ENCODE peak calls at places on chromosomes 2 and 18, in six cellular contexts. X, O, G, U, E and B are unnamed samples.

GRCh38 chr2:237096201-237096600 is 10.5 kb downstream of the COPS8 start:
- DNase-seq in X (no peak), O (no peak), G (peak), U (no peak), E (no peak), B (no peak)

GRCh38 chr18:2223859-2224258 is 347.4 kb downstream of the METTL4 start:
- DNase-seq in X (peak), O (no peak), G (peak), U (peak), E (no peak), B (no peak)

GRCh38 chr2:239540174-239540573 is 139.4 kb upstream of the HDAC4 start:
- DNase-seq in X (no peak), O (no peak), G (no peak), U (no peak), E (no peak), B (no peak)

GRCh38 chr18:50090370-50091312 is 104.3 kb downstream of the MYO5B start:
- DNase-seq in X (no peak), O (no peak), G (no peak), U (no peak), E (no peak), B (no peak)

GRCh38 chr18:75475228-75475627 is 47.7 kb upstream of the SMIM21 start:
- DNase-seq in X (peak), O (peak), G (peak), U (peak), E (no peak), B (no peak)

GRCh38 chr2:20759487-20759886 is 63.4 kb downstream of the LDAH start:
- DNase-seq in X (no peak), O (no peak), G (no peak), U (no peak), E (no peak), B (no peak)

GRCh38 chr2:26623541-26624497 is 17.3 kb downstream of the CIB4 start:
- DNase-seq in X (no peak), O (no peak), G (peak), U (no peak), E (peak), B (no peak)

GRCh38 chr18:4283746-4284291 is 171.3 kb downstream of the DLGAP1 start:
- DNase-seq in X (no peak), O (no peak), G (no peak), U (no peak), E (no peak), B (no peak)

GRCh38 chr18:3688682-3689081 is 238.7 kb downstream of the TGIF1 start:
- DNase-seq in X (peak), O (no peak), G (peak), U (peak), E (no peak), B (no peak)

GRCh38 chr2:238100049-238100820 is at the start of gene ESPNL:
- DNase-seq in X (no peak), O (no peak), G (no peak), U (peak), E (peak), B (no peak)

GRCh38 chr2:100264121-100264520 is 58.2 kb downstream of the LONRF2 start:
- DNase-seq in X (no peak), O (no peak), G (no peak), U (no peak), E (no peak), B (no peak)

GRCh38 chr2:45849491-45850283 is 198.2 kb downstream of the PRKCE start:
- DNase-seq in X (peak), O (no peak), G (peak), U (peak), E (no peak), B (no peak)

GRCh38 chr2:1645761-1646476 is 98.4 kb downstream of the PXDN start:
- DNase-seq in X (no peak), O (no peak), G (peak), U (peak), E (no peak), B (no peak)

GRCh38 chr18:37297106-37297505 is 268.5 kb downstream of the CELF4 start:
- DNase-seq in X (no peak), O (no peak), G (no peak), U (no peak), E (no peak), B (no peak)

GRCh38 chr2:168064011-168064998 is 183.1 kb downstream of the STK39 start:
- DNase-seq in X (no peak), O (no peak), G (no peak), U (peak), E (no peak), B (no peak)

GRCh38 chr2:168642873-168643272 is 159.6 kb upstream of the NOSTRIN start:
- DNase-seq in X (no peak), O (no peak), G (no peak), U (no peak), E (no peak), B (no peak)

GRCh38 chr2:24153478-24153877 is 21.4 kb upstream of the FAM228A start:
- DNase-seq in X (no peak), O (no peak), G (no peak), U (no peak), E (no peak), B (no peak)

GRCh38 chr2:233023007-233023760 is 9.3 kb upstream of the NEU2 start:
- DNase-seq in X (no peak), O (no peak), G (no peak), U (no peak), E (no peak), B (no peak)

GRCh38 chr18:30632058-30632718 is 410.4 kb downstream of the DSC3 start:
- DNase-seq in X (no peak), O (no peak), G (no peak), U (no peak), E (no peak), B (no peak)

GRCh38 chr2:186691900-186692299 is 2.0 kb upstream of the FAM171B start:
- DNase-seq in X (no peak), O (no peak), G (no peak), U (no peak), E (no peak), B (no peak)

GRCh38 chr2:43559391-43560230 is 36.2 kb downstream of the THADA start:
- DNase-seq in X (no peak), O (no peak), G (no peak), U (no peak), E (no peak), B (peak)

GRCh38 chr18:10168477-10168876 is 254.7 kb downstream of the VAPA start:
- DNase-seq in X (no peak), O (no peak), G (no peak), U (no peak), E (no peak), B (no peak)

GRCh38 chr2:64201086-64201627 is 56.9 kb upstream of the PELI1 start:
- DNase-seq in X (peak), O (no peak), G (no peak), U (no peak), E (no peak), B (no peak)

GRCh38 chr2:238875531-238876231 is 27.8 kb downstream of the TWIST2 start:
- DNase-seq in X (peak), O (no peak), G (no peak), U (no peak), E (no peak), B (no peak)

GRCh38 chr2:140011287-140011686 is 1231.1 kb upstream of the NXPH2 start:
- DNase-seq in X (no peak), O (no peak), G (no peak), U (no peak), E (no peak), B (no peak)

GRCh38 chr2:214808961-214809750 is at the start of gene BARD1:
- DNase-seq in X (peak), O (peak), G (peak), U (peak), E (peak), B (peak)

GRCh38 chr2:149290662-149291061 is 39.7 kb upstream of the LYPD6 start:
- DNase-seq in X (no peak), O (no peak), G (no peak), U (no peak), E (no peak), B (no peak)

GRCh38 chr2:64325477-64325851 is 128.5 kb upstream of the LGALSL start:
- DNase-seq in X (peak), O (no peak), G (no peak), U (peak), E (no peak), B (peak)

GRCh38 chr18:10006261-10006903 is 92.6 kb downstream of the VAPA start:
- DNase-seq in X (peak), O (no peak), G (peak), U (no peak), E (no peak), B (peak)

GRCh38 chr2:66789741-66790140 is 354.8 kb downstream of the MEIS1 start:
- DNase-seq in X (peak), O (no peak), G (no peak), U (peak), E (no peak), B (no peak)

GRCh38 chr2:10620481-10620880 is 69.3 kb downstream of the NOL10 start:
- DNase-seq in X (peak), O (no peak), G (peak), U (peak), E (no peak), B (no peak)

GRCh38 chr2:48218169-48218568 is 311.8 kb upstream of the STON1 start:
- DNase-seq in X (no peak), O (no peak), G (peak), U (no peak), E (no peak), B (no peak)

GRCh38 chr2:62277688-62278087 is 81.8 kb downstream of the B3GNT2 start:
- DNase-seq in X (no peak), O (no peak), G (no peak), U (no peak), E (no peak), B (no peak)

GRCh38 chr2:202671317-202672035 is 36.7 kb downstream of the FAM117B start:
- DNase-seq in X (no peak), O (no peak), G (no peak), U (no peak), E (no peak), B (no peak)